ENCODE peak calls at places on chromosomes 13 and 19, in seven cellular contexts. E is cerebellum; V is BJ; U is HAP-1; H is activated CD4-positive, alpha-beta T cell treated with anti-CD3 and anti-CD28 coated beads for 24 hours; Z is H4; G is left cardiac atrium. W is an unnamed sample.

GRCh38 chr13:34941436-34941834 is 635 bp upstream of the NBEA start:
- DNase-seq in Z (no peak), H (no peak), U (no peak), V (no peak), G (no peak), E (peak; percentile 32), W (peak; percentile 49)

GRCh38 chr19:38294090-38294489 is 10.0 kb upstream of the C19orf33 start:
- DNase-seq in Z (no peak), U (no peak), V (no peak), E (no peak), G (no peak), H (no peak), W (no peak)

GRCh38 chr19:34600366-34600765 is 76.6 kb downstream of the SCGB2B2 start:
- DNase-seq in V (no peak), E (no peak), Z (no peak), G (no peak), U (no peak), H (no peak), W (no peak)

GRCh38 chr13:18212873-18213272 is 968.8 kb downstream of the TUBA3C start:
- DNase-seq in H (no peak), Z (peak; percentile 13), U (no peak), G (no peak), V (no peak), E (no peak), W (peak; percentile 10)

GRCh38 chr19:28523619-28524018 is 689.3 kb downstream of the UQCRFS1 start:
- DNase-seq in Z (no peak), H (no peak), G (no peak), E (no peak), V (no peak), U (no peak), W (no peak)

GRCh38 chr13:37475966-37476365 is 122.6 kb downstream of the POSTN start:
- DNase-seq in H (no peak), Z (no peak), V (no peak), E (no peak), G (no peak), U (no peak), W (no peak)

GRCh38 chr13:68940049-68940448 is 1167.6 kb upstream of the ATXN8OS start:
- DNase-seq in E (no peak), Z (no peak), V (no peak), G (no peak), H (no peak), U (peak; percentile 15), W (no peak)

GRCh38 chr19:1259873-1260748 is 9.0 kb upstream of the CIRBP start:
- DNase-seq in U (no peak), E (no peak), H (no peak), G (peak; percentile 61), Z (no peak), V (no peak), W (peak; percentile 34)

GRCh38 chr19:4059493-4059880 is 7.2 kb downstream of the ZBTB7A start:
- DNase-seq in Z (no peak), H (no peak), E (peak; percentile 22), U (no peak), G (no peak), V (no peak), W (no peak)

GRCh38 chr19:39805120-39805519 is 26.5 kb downstream of the LEUTX start:
- DNase-seq in H (no peak), Z (no peak), G (no peak), V (no peak), U (no peak), E (no peak), W (no peak)

GRCh38 chr13:46803586-46803985 is 6.6 kb upstream of the ESD start:
- DNase-seq in Z (no peak), H (no peak), V (no peak), E (no peak), G (no peak), U (no peak), W (no peak)

GRCh38 chr19:23762884-23763711 is 4.4 kb upstream of the ZNF681 start:
- DNase-seq in U (no peak), H (peak; percentile 72), G (peak; percentile 88), V (no peak), Z (peak; percentile 78), E (peak; percentile 90), W (peak; percentile 95)

GRCh38 chr19:29711584-29712132 is 3.4 kb downstream of the C19orf12 start:
- DNase-seq in V (no peak), G (no peak), Z (no peak), U (no peak), H (no peak), E (no peak), W (no peak)

GRCh38 chr19:8324186-8325050 is 3.1 kb downstream of the RPS28 start:
- DNase-seq in Z (no peak), U (no peak), H (no peak), E (no peak), G (peak; percentile 40), V (no peak), W (no peak)

GRCh38 chr13:46831588-46832194 is 34.7 kb upstream of the ESD start:
- DNase-seq in E (peak; percentile 2), G (no peak), V (peak; percentile 1), U (peak; percentile 24), H (peak; percentile 18), Z (peak; percentile 19), W (peak; percentile 43)

GRCh38 chr19:48878219-48879024 is 6.2 kb downstream of the PPP1R15A start:
- DNase-seq in V (no peak), Z (no peak), U (no peak), H (no peak), E (no peak), G (peak; percentile 86), W (peak; percentile 28)

GRCh38 chr13:75507027-75508001 is 25.3 kb upstream of the TBC1D4 start:
- DNase-seq in U (no peak), V (no peak), Z (no peak), E (no peak), H (no peak), G (no peak), W (no peak)

GRCh38 chr19:34431681-34432402 is 3.7 kb downstream of the UBA2 start:
- DNase-seq in E (no peak), U (no peak), H (no peak), V (no peak), G (no peak), Z (no peak), W (no peak)

GRCh38 chr19:9644472-9644871 is 23.4 kb upstream of the ZNF561 start:
- DNase-seq in V (no peak), G (no peak), Z (no peak), H (no peak), U (no peak), E (no peak), W (no peak)

GRCh38 chr19:31946491-31946890 is 398.9 kb upstream of the ZNF507 start:
- DNase-seq in U (no peak), V (no peak), E (no peak), G (no peak), Z (no peak), H (no peak), W (no peak)

GRCh38 chr13:67351915-67352314 is 121.8 kb upstream of the PCDH9 start:
- DNase-seq in V (no peak), H (no peak), Z (no peak), G (no peak), U (no peak), E (no peak), W (no peak)

W was measured in cerebellar cortex.